ENCODE peak calls at places on chromosomes 3 and 15, in four cellular contexts. One of them, this sample, is unnamed.

GRCh38 chr3:114838025-114838424 is 309.1 kb downstream of the ZBTB20 start:
- DNase-seq in GM23338: no peak
- DNase-seq in GM23248: no peak
- DNase-seq in neural progenitor cell: no peak
- DNase-seq in this sample: no peak

GRCh38 chr3:198080521-198081384 is 120.7 kb downstream of the LMLN start:
- DNase-seq in GM23338: peak
- DNase-seq in GM23248: peak
- DNase-seq in neural progenitor cell: peak
- DNase-seq in this sample: peak

GRCh38 chr3:139284221-139284620 is 59.6 kb upstream of the MRPS22 start:
- DNase-seq in GM23338: no peak
- DNase-seq in neural progenitor cell: no peak
- DNase-seq in GM23248: peak
- DNase-seq in this sample: no peak

GRCh38 chr3:192570757-192571156 is 156.6 kb downstream of the FGF12 start:
- DNase-seq in neural progenitor cell: no peak
- DNase-seq in GM23248: peak
- DNase-seq in GM23338: no peak
- DNase-seq in this sample: peak

GRCh38 chr3:21839181-21839580 is 88.2 kb upstream of the ZNF385D start:
- DNase-seq in GM23248: peak
- DNase-seq in neural progenitor cell: no peak
- DNase-seq in GM23338: no peak
- DNase-seq in this sample: peak

GRCh38 chr15:85475317-85475701 is 94.9 kb downstream of the AKAP13 start:
- DNase-seq in GM23248: peak
- DNase-seq in neural progenitor cell: no peak
- DNase-seq in GM23338: no peak
- DNase-seq in this sample: no peak

GRCh38 chr3:142987707-142988106 is 13.7 kb upstream of the U2SURP start:
- DNase-seq in GM23338: peak
- DNase-seq in neural progenitor cell: peak
- DNase-seq in GM23248: peak
- DNase-seq in this sample: no peak

GRCh38 chr15:60660290-60661051 is 181.5 kb upstream of the ICE2 start:
- DNase-seq in neural progenitor cell: no peak
- DNase-seq in GM23338: no peak
- DNase-seq in GM23248: peak
- DNase-seq in this sample: no peak

GRCh38 chr3:56254261-56254660 is 214.0 kb downstream of the ERC2 start:
- DNase-seq in neural progenitor cell: no peak
- DNase-seq in GM23338: peak
- DNase-seq in GM23248: no peak
- DNase-seq in this sample: peak

GRCh38 chr3:57583544-57583943 is 13.6 kb downstream of the ARF4 start:
- DNase-seq in GM23338: no peak
- DNase-seq in GM23248: no peak
- DNase-seq in neural progenitor cell: no peak
- DNase-seq in this sample: peak

GRCh38 chr3:4517095-4517494 is 23.9 kb downstream of the ITPR1 start:
- DNase-seq in GM23248: no peak
- DNase-seq in neural progenitor cell: no peak
- DNase-seq in GM23338: no peak
- DNase-seq in this sample: no peak

GRCh38 chr3:140579260-140579659 is 98.6 kb upstream of the TRIM42 start:
- DNase-seq in GM23248: no peak
- DNase-seq in GM23338: no peak
- DNase-seq in neural progenitor cell: no peak
- DNase-seq in this sample: no peak
- H2AFZ ChIP-seq in GM23248: no peak
- H2AFZ ChIP-seq in GM23338: no peak
- H2AFZ ChIP-seq in neural progenitor cell: no peak
- H2AFZ ChIP-seq in this sample: no peak

DNA sequence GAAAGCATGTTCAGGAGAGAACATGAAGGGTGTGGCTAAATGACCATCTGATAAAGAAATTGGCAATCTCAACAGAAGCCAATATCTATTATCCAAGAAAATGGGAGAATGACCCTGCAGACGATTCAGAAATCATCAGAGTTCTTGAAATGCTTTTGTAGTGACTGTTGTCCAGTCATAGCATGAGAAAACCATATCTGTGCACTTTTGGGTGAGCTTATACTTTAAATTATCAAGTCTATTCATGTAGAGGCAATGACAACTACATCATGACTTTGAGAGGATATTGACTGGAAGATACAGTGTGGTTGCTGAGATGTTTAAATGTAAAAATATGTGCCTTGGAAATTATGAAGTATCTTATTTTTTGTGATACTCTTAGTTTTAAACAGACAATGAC is 57.6 kb upstream of the AZI2 start:
- DNase-seq in neural progenitor cell: no peak
- DNase-seq in GM23248: peak
- DNase-seq in GM23338: no peak
- DNase-seq in this sample: no peak
- TF ChIP-seq EZH2phosphoT487 in neural progenitor cell: no peak
- TF ChIP-seq EZH2phosphoT487 in GM23248: no peak
- TF ChIP-seq EZH2phosphoT487 in GM23338: no peak
- TF ChIP-seq EZH2phosphoT487 in this sample: no peak

GRCh38 chr3:149575213-149575961 is 82.4 kb downstream of the WWTR1 start:
- DNase-seq in GM23338: no peak
- DNase-seq in GM23248: peak
- DNase-seq in neural progenitor cell: peak
- DNase-seq in this sample: peak

GRCh38 chr3:149576071-149576564 is 81.7 kb downstream of the WWTR1 start:
- DNase-seq in GM23248: peak
- DNase-seq in GM23338: peak
- DNase-seq in neural progenitor cell: peak
- DNase-seq in this sample: peak

GRCh38 chr3:149579838-149580542 is 77.8 kb downstream of the WWTR1 start:
- DNase-seq in GM23248: peak
- DNase-seq in neural progenitor cell: no peak
- DNase-seq in GM23338: no peak
- DNase-seq in this sample: peak

GRCh38 chr3:149579161-149579560 is 78.7 kb downstream of the WWTR1 start:
- DNase-seq in GM23338: no peak
- DNase-seq in GM23248: no peak
- DNase-seq in neural progenitor cell: no peak
- DNase-seq in this sample: peak

DNA sequence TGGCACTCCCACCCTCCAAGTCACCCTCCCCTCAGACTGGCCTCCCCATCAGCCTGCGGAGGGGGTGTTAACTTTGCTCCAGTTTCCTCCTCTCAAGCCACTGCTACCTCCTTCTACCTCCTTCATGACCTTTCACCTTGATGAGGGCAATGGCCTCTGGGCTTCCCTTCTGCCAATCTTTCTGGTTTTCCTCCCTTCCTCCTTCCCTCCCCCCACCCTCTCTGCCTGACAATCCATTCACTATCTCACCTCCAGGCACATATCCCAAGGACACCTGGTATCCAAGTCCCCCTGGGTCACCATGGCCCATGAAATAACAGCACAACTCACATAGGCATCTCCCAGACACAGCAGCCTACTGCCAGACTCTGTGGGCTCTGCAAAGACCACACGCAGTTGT is 80.0 kb downstream of the WWTR1 start:
- DNase-seq in GM23248: no peak
- DNase-seq in GM23338: no peak
- DNase-seq in neural progenitor cell: no peak
- DNase-seq in this sample: no peak
- H2AFZ ChIP-seq in GM23248: no peak
- H2AFZ ChIP-seq in GM23338: no peak
- H2AFZ ChIP-seq in neural progenitor cell: no peak
- H2AFZ ChIP-seq in this sample: no peak

GRCh38 chr3:106277731-106278130 is 408.9 kb upstream of the CBLB start:
- DNase-seq in neural progenitor cell: no peak
- DNase-seq in GM23338: no peak
- DNase-seq in GM23248: no peak
- DNase-seq in this sample: no peak
- TF ChIP-seq EZH2phosphoT487 in neural progenitor cell: no peak
- TF ChIP-seq EZH2phosphoT487 in GM23338: no peak
- TF ChIP-seq EZH2phosphoT487 in GM23248: no peak
- TF ChIP-seq EZH2phosphoT487 in this sample: no peak